ENCODE peak calls at places on chromosomes 13 and 19, in eight cellular contexts. One of them, this sample, is unnamed.

GRCh38 chr19:12801466-12802266 is at the start of the genes PRDX2 and THSD8:
- DNase-seq in bronchial epithelial cell: no peak
- DNase-seq in ascending aorta: no peak
- DNase-seq in adrenal gland: peak; percentile 90
- DNase-seq in CD8-positive, alpha-beta T cell: peak; percentile 69
- DNase-seq in CD4-positive, alpha-beta memory T cell: peak; percentile 77
- DNase-seq in left ventricle myocardium inferior: peak; percentile 79
- DNase-seq in stomach: peak; percentile 87
- DNase-seq in this sample: peak; percentile 83

GRCh38 chr13:75798353-75799245 is 162.5 kb downstream of the LMO7 start:
- DNase-seq in CD8-positive, alpha-beta T cell: no peak
- DNase-seq in left ventricle myocardium inferior: no peak
- DNase-seq in adrenal gland: no peak
- DNase-seq in stomach: no peak
- DNase-seq in bronchial epithelial cell: peak; percentile 82
- DNase-seq in ascending aorta: no peak
- DNase-seq in CD4-positive, alpha-beta memory T cell: no peak
- DNase-seq in this sample: no peak

GRCh38 chr19:44875666-44876418 is 15.2 kb upstream of the TOMM40 start:
- DNase-seq in stomach: no peak
- DNase-seq in CD8-positive, alpha-beta T cell: no peak
- DNase-seq in bronchial epithelial cell: peak; percentile 60
- DNase-seq in adrenal gland: no peak
- DNase-seq in ascending aorta: no peak
- DNase-seq in CD4-positive, alpha-beta memory T cell: no peak
- DNase-seq in left ventricle myocardium inferior: no peak
- DNase-seq in this sample: no peak

GRCh38 chr13:76512676-76513277 is 373.4 kb downstream of the KCTD12 start:
- DNase-seq in ascending aorta: no peak
- DNase-seq in CD4-positive, alpha-beta memory T cell: no peak
- DNase-seq in stomach: no peak
- DNase-seq in CD8-positive, alpha-beta T cell: no peak
- DNase-seq in left ventricle myocardium inferior: no peak
- DNase-seq in adrenal gland: no peak
- DNase-seq in bronchial epithelial cell: peak; percentile 93
- DNase-seq in this sample: no peak

GRCh38 chr13:112828082-112828699 is 138.4 kb downstream of the ATP11A start:
- DNase-seq in ascending aorta: no peak
- DNase-seq in bronchial epithelial cell: no peak
- DNase-seq in CD8-positive, alpha-beta T cell: no peak
- DNase-seq in CD4-positive, alpha-beta memory T cell: no peak
- DNase-seq in stomach: no peak
- DNase-seq in left ventricle myocardium inferior: no peak
- DNase-seq in adrenal gland: no peak
- DNase-seq in this sample: no peak

GRCh38 chr13:49098771-49099512 is 121.2 kb upstream of the MLNR start:
- DNase-seq in CD8-positive, alpha-beta T cell: no peak
- DNase-seq in CD4-positive, alpha-beta memory T cell: no peak
- DNase-seq in left ventricle myocardium inferior: no peak
- DNase-seq in stomach: no peak
- DNase-seq in adrenal gland: no peak
- DNase-seq in bronchial epithelial cell: peak; percentile 43
- DNase-seq in ascending aorta: no peak
- DNase-seq in this sample: no peak

GRCh38 chr13:39023316-39023715 is 14.6 kb downstream of the PROSER1 start:
- DNase-seq in CD8-positive, alpha-beta T cell: no peak
- DNase-seq in left ventricle myocardium inferior: no peak
- DNase-seq in adrenal gland: no peak
- DNase-seq in ascending aorta: no peak
- DNase-seq in stomach: no peak
- DNase-seq in bronchial epithelial cell: peak; percentile 21
- DNase-seq in CD4-positive, alpha-beta memory T cell: no peak
- DNase-seq in this sample: no peak

GRCh38 chr13:28707629-28708427 is 10.9 kb downstream of the SLC46A3 start:
- DNase-seq in adrenal gland: no peak
- DNase-seq in stomach: no peak
- DNase-seq in left ventricle myocardium inferior: no peak
- DNase-seq in ascending aorta: no peak
- DNase-seq in bronchial epithelial cell: peak; percentile 78
- DNase-seq in CD4-positive, alpha-beta memory T cell: no peak
- DNase-seq in CD8-positive, alpha-beta T cell: no peak
- DNase-seq in this sample: no peak

GRCh38 chr19:13102666-13103584 is at the start of gene LYL1:
- DNase-seq in CD8-positive, alpha-beta T cell: peak; percentile 23
- DNase-seq in left ventricle myocardium inferior: peak; percentile 87
- DNase-seq in ascending aorta: no peak
- DNase-seq in CD4-positive, alpha-beta memory T cell: peak; percentile 26
- DNase-seq in stomach: peak; percentile 86
- DNase-seq in adrenal gland: peak; percentile 83
- DNase-seq in bronchial epithelial cell: no peak
- DNase-seq in this sample: peak; percentile 81

GRCh38 chr19:53598361-53598760 is 33.4 kb upstream of the DPRX start:
- DNase-seq in CD8-positive, alpha-beta T cell: no peak
- DNase-seq in left ventricle myocardium inferior: no peak
- DNase-seq in adrenal gland: no peak
- DNase-seq in stomach: no peak
- DNase-seq in CD4-positive, alpha-beta memory T cell: no peak
- DNase-seq in ascending aorta: no peak
- DNase-seq in bronchial epithelial cell: no peak
- DNase-seq in this sample: no peak

GRCh38 chr13:111230385-111230930 is 90.0 kb upstream of the TEX29 start:
- DNase-seq in adrenal gland: no peak
- DNase-seq in CD8-positive, alpha-beta T cell: no peak
- DNase-seq in stomach: no peak
- DNase-seq in ascending aorta: no peak
- DNase-seq in CD4-positive, alpha-beta memory T cell: no peak
- DNase-seq in bronchial epithelial cell: no peak
- DNase-seq in left ventricle myocardium inferior: no peak
- DNase-seq in this sample: no peak

GRCh38 chr13:114032121-114032799 is 58.4 kb upstream of the C13orf46 start:
- DNase-seq in CD8-positive, alpha-beta T cell: no peak
- DNase-seq in adrenal gland: peak; percentile 64
- DNase-seq in left ventricle myocardium inferior: no peak
- DNase-seq in CD4-positive, alpha-beta memory T cell: no peak
- DNase-seq in bronchial epithelial cell: no peak
- DNase-seq in ascending aorta: no peak
- DNase-seq in stomach: no peak
- DNase-seq in this sample: no peak

GRCh38 chr19:53158119-53158656 is 665 bp downstream of the ZNF347 start:
- DNase-seq in stomach: peak; percentile 29
- DNase-seq in CD4-positive, alpha-beta memory T cell: no peak
- DNase-seq in adrenal gland: peak; percentile 69
- DNase-seq in CD8-positive, alpha-beta T cell: peak; percentile 4
- DNase-seq in left ventricle myocardium inferior: peak; percentile 32
- DNase-seq in bronchial epithelial cell: no peak
- DNase-seq in ascending aorta: no peak
- DNase-seq in this sample: peak; percentile 48

GRCh38 chr13:46728777-46729176 is 68.2 kb downstream of the ESD start:
- DNase-seq in CD8-positive, alpha-beta T cell: no peak
- DNase-seq in stomach: no peak
- DNase-seq in bronchial epithelial cell: peak; percentile 14
- DNase-seq in CD4-positive, alpha-beta memory T cell: no peak
- DNase-seq in ascending aorta: no peak
- DNase-seq in left ventricle myocardium inferior: no peak
- DNase-seq in adrenal gland: no peak
- DNase-seq in this sample: no peak

GRCh38 chr13:42497798-42498197 is 76.2 kb upstream of the TNFSF11 start:
- DNase-seq in left ventricle myocardium inferior: no peak
- DNase-seq in ascending aorta: no peak
- DNase-seq in adrenal gland: no peak
- DNase-seq in CD8-positive, alpha-beta T cell: no peak
- DNase-seq in CD4-positive, alpha-beta memory T cell: no peak
- DNase-seq in bronchial epithelial cell: peak; percentile 95
- DNase-seq in stomach: no peak
- DNase-seq in this sample: no peak

GRCh38 chr13:74129500-74130144 is 4.6 kb downstream of the KLF12 start:
- DNase-seq in bronchial epithelial cell: no peak
- DNase-seq in adrenal gland: no peak
- DNase-seq in ascending aorta: no peak
- DNase-seq in CD8-positive, alpha-beta T cell: no peak
- DNase-seq in left ventricle myocardium inferior: peak; percentile 21
- DNase-seq in CD4-positive, alpha-beta memory T cell: peak; percentile 64
- DNase-seq in stomach: no peak
- DNase-seq in this sample: no peak

GRCh38 chr13:33651766-33652165 is 166.2 kb upstream of the RFC3 start:
- DNase-seq in CD4-positive, alpha-beta memory T cell: no peak
- DNase-seq in left ventricle myocardium inferior: no peak
- DNase-seq in CD8-positive, alpha-beta T cell: no peak
- DNase-seq in ascending aorta: no peak
- DNase-seq in adrenal gland: no peak
- DNase-seq in bronchial epithelial cell: no peak
- DNase-seq in stomach: no peak
- DNase-seq in this sample: no peak

DNA sequence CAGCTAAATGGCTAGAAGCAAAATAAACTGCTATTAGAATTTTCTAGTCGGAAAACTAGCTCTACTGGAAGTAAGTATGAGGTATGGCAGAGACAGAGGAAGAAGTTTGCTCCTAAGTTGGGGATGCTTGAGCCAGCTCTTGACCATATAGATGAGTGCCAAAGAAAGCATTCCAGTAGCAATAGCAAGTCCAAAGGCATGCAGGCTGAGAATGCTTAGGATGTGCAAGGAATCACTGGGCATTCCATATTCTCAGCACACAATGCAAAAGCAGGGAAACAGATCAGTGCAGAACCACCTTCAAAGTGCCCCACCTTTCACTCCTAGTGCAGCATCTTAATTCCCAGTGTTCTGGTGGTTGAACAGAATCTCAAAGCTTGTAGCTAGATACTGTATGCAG is 32.9 kb downstream of the SERTM1 start:
- DNase-seq in stomach: no peak
- DNase-seq in adrenal gland: no peak
- DNase-seq in ascending aorta: no peak
- DNase-seq in bronchial epithelial cell: no peak
- DNase-seq in left ventricle myocardium inferior: no peak
- DNase-seq in CD4-positive, alpha-beta memory T cell: no peak
- DNase-seq in CD8-positive, alpha-beta T cell: no peak
- DNase-seq in this sample: no peak
- H3K27me3 ChIP-seq in stomach: peaks cover 5% of the 10 kb centered on the region
- H3K27me3 ChIP-seq in adrenal gland: peaks cover under 1% of the 10 kb centered on the region
- H3K27me3 ChIP-seq in ascending aorta: no peaks in the 10 kb centered on the region
- H3K27me3 ChIP-seq in bronchial epithelial cell: no peaks in the 10 kb centered on the region
- H3K27me3 ChIP-seq in left ventricle myocardium inferior: peaks cover 16% of the 10 kb centered on the region
- H3K27me3 ChIP-seq in CD4-positive, alpha-beta memory T cell: no peaks in the 10 kb centered on the region
- H3K27me3 ChIP-seq in CD8-positive, alpha-beta T cell: no peaks in the 10 kb centered on the region
- H3K27me3 ChIP-seq in this sample: no peaks in the 10 kb centered on the region

GRCh38 chr19:48480476-48481190 is 11.5 kb downstream of the CYTH2 start:
- DNase-seq in bronchial epithelial cell: no peak
- DNase-seq in left ventricle myocardium inferior: peak; percentile 56
- DNase-seq in stomach: no peak
- DNase-seq in CD8-positive, alpha-beta T cell: peak; percentile 59
- DNase-seq in ascending aorta: no peak
- DNase-seq in adrenal gland: no peak
- DNase-seq in CD4-positive, alpha-beta memory T cell: peak; percentile 69
- DNase-seq in this sample: peak; percentile 55
- H3K4me3 ChIP-seq in bronchial epithelial cell: peak overlapping the region; percentile 34
- H3K4me3 ChIP-seq in left ventricle myocardium inferior: peak overlapping the region; percentile 73
- H3K4me3 ChIP-seq in stomach: peak overlapping the region; percentile 50
- H3K4me3 ChIP-seq in CD8-positive, alpha-beta T cell: peak overlapping the region; percentile 66
- H3K4me3 ChIP-seq in ascending aorta: peak overlapping the region; percentile 64
- H3K4me3 ChIP-seq in adrenal gland: no peak overlapping the region
- H3K4me3 ChIP-seq in CD4-positive, alpha-beta memory T cell: peak overlapping the region; percentile 51
- H3K4me3 ChIP-seq in this sample: peak overlapping the region; percentile 59

DNA sequence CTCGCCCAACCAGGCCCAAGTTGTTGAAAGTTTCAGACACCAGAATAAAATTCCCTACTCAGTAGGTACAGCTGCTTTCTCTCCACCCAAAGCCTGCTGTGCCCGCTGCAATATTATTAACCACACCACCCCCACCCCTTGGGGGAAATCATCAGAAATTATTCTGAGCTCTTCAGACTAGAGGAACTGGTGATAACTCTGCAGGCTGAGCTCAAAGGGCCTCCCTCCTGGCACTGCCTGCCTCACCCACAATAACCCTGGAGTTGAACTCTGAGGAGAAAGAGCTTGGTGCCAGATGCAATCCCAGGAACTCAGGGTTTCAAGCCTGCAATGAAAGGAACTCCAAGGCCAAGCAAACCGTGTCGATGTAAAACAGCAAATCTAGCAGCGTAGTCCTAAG is 381.7 kb upstream of the ZNF507 start:
- DNase-seq in stomach: no peak
- DNase-seq in CD4-positive, alpha-beta memory T cell: no peak
- DNase-seq in ascending aorta: no peak
- DNase-seq in left ventricle myocardium inferior: peak; percentile 22
- DNase-seq in CD8-positive, alpha-beta T cell: no peak
- DNase-seq in bronchial epithelial cell: no peak
- DNase-seq in adrenal gland: peak; percentile 54
- DNase-seq in this sample: peak; percentile 72
- H3K27me3 ChIP-seq in stomach: peaks cover 3% of the 10 kb centered on the region
- H3K27me3 ChIP-seq in CD4-positive, alpha-beta memory T cell: no peaks in the 10 kb centered on the region
- H3K27me3 ChIP-seq in ascending aorta: no peaks in the 10 kb centered on the region
- H3K27me3 ChIP-seq in left ventricle myocardium inferior: peaks cover 3% of the 10 kb centered on the region
- H3K27me3 ChIP-seq in CD8-positive, alpha-beta T cell: no peaks in the 10 kb centered on the region
- H3K27me3 ChIP-seq in bronchial epithelial cell: no peaks in the 10 kb centered on the region
- H3K27me3 ChIP-seq in adrenal gland: no peaks in the 10 kb centered on the region
- H3K27me3 ChIP-seq in this sample: no peaks in the 10 kb centered on the region

DNA sequence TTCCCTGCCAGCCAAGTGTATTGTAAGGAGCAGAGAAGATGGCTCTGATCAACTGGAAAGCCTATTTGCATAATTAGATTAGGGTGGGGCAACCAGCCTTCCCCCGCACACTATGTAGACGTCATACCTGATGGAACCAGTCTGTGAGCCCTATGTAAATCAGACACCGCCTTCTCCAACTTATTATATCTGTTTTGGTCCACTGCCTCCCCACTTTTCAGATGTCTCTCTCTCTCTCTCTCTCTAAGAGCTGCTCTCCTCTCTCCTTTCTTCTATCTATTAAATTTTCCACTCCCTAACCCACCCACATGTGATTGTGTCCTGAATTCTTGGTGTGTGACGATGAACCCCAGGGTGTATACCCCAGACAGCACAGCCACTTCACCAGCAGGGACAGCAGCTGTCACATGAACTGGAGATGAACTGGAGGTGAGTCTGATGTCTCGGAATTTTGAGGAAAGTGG is 514.4 kb downstream of the IRS2 start:
- DNase-seq in left ventricle myocardium inferior: no peak
- DNase-seq in CD8-positive, alpha-beta T cell: no peak
- DNase-seq in stomach: no peak
- DNase-seq in ascending aorta: no peak
- DNase-seq in adrenal gland: no peak
- DNase-seq in CD4-positive, alpha-beta memory T cell: no peak
- DNase-seq in bronchial epithelial cell: no peak
- DNase-seq in this sample: no peak
- H3K4me3 ChIP-seq in left ventricle myocardium inferior: no peak overlapping the region
- H3K4me3 ChIP-seq in CD8-positive, alpha-beta T cell: no peak overlapping the region
- H3K4me3 ChIP-seq in stomach: no peak overlapping the region
- H3K4me3 ChIP-seq in ascending aorta: no peak overlapping the region
- H3K4me3 ChIP-seq in adrenal gland: no peak overlapping the region
- H3K4me3 ChIP-seq in CD4-positive, alpha-beta memory T cell: no peak overlapping the region
- H3K4me3 ChIP-seq in bronchial epithelial cell: no peak overlapping the region
- H3K4me3 ChIP-seq in this sample: no peak overlapping the region